ENCODE peak calls at places on chromosome 6, in five cellular contexts. One of them, this sample, is unnamed.

GRCh38 chr6:5173862-5174643 is 86.7 kb downstream of the LYRM4 start:
- DNase-seq in tibial nerve: no peak
- DNase-seq in fibroblast of lung: peak; percentile 23
- DNase-seq in MM.1S: peak; percentile 95
- DNase-seq in PC-9: no peak
- DNase-seq in this sample: no peak

GRCh38 chr6:48085131-48085741 is 25.8 kb downstream of the PTCHD4 start:
- DNase-seq in tibial nerve: no peak
- DNase-seq in fibroblast of lung: no peak
- DNase-seq in MM.1S: no peak
- DNase-seq in PC-9: no peak
- DNase-seq in this sample: no peak

GRCh38 chr6:139129284-139129683 is 5.6 kb upstream of the HECA start:
- DNase-seq in tibial nerve: no peak
- DNase-seq in fibroblast of lung: peak; percentile 79
- DNase-seq in MM.1S: no peak
- DNase-seq in PC-9: no peak
- DNase-seq in this sample: no peak

GRCh38 chr6:166929534-166930189 is 26.7 kb downstream of the RNASET2 start:
- DNase-seq in tibial nerve: no peak
- DNase-seq in fibroblast of lung: no peak
- DNase-seq in MM.1S: no peak
- DNase-seq in PC-9: no peak
- DNase-seq in this sample: no peak

GRCh38 chr6:136782021-136782770 is 10.1 kb downstream of the MAP3K5 start:
- DNase-seq in tibial nerve: no peak
- DNase-seq in fibroblast of lung: peak; percentile 75
- DNase-seq in MM.1S: no peak
- DNase-seq in PC-9: no peak
- DNase-seq in this sample: no peak

GRCh38 chr6:146917979-146918378 is 286.2 kb upstream of the STXBP5 start:
- DNase-seq in tibial nerve: no peak
- DNase-seq in fibroblast of lung: no peak
- DNase-seq in MM.1S: no peak
- DNase-seq in PC-9: no peak
- DNase-seq in this sample: no peak

GRCh38 chr6:100426689-100427338 is 37.9 kb downstream of the SIM1 start:
- DNase-seq in tibial nerve: no peak
- DNase-seq in fibroblast of lung: no peak
- DNase-seq in MM.1S: no peak
- DNase-seq in PC-9: no peak
- DNase-seq in this sample: no peak

GRCh38 chr6:147756000-147756399 is 247.5 kb downstream of the SAMD5 start:
- DNase-seq in tibial nerve: no peak
- DNase-seq in fibroblast of lung: no peak
- DNase-seq in MM.1S: no peak
- DNase-seq in PC-9: no peak
- DNase-seq in this sample: no peak

GRCh38 chr6:110181131-110182027 is 1.2 kb downstream of the CDC40 start:
- DNase-seq in tibial nerve: no peak
- DNase-seq in fibroblast of lung: no peak
- DNase-seq in MM.1S: no peak
- DNase-seq in PC-9: no peak
- DNase-seq in this sample: peak; percentile 6

GRCh38 chr6:170542031-170542719 is 10.9 kb downstream of the PSMB1 start:
- DNase-seq in tibial nerve: no peak
- DNase-seq in fibroblast of lung: peak; percentile 4
- DNase-seq in MM.1S: no peak
- DNase-seq in PC-9: no peak
- DNase-seq in this sample: no peak

GRCh38 chr6:79671605-79672266 is 40.6 kb downstream of the SH3BGRL2 start:
- DNase-seq in tibial nerve: no peak
- DNase-seq in fibroblast of lung: peak; percentile 64
- DNase-seq in MM.1S: no peak
- DNase-seq in PC-9: peak; percentile 73
- DNase-seq in this sample: peak; percentile 59

GRCh38 chr6:109183109-109183508 is 87.8 kb downstream of the CEP57L1 start:
- DNase-seq in tibial nerve: no peak
- DNase-seq in fibroblast of lung: no peak
- DNase-seq in MM.1S: no peak
- DNase-seq in PC-9: no peak
- DNase-seq in this sample: no peak

GRCh38 chr6:144350176-144350575 is 65.0 kb downstream of the UTRN start:
- DNase-seq in tibial nerve: no peak
- DNase-seq in fibroblast of lung: no peak
- DNase-seq in MM.1S: peak; percentile 53
- DNase-seq in PC-9: no peak
- DNase-seq in this sample: no peak

GRCh38 chr6:74057326-74057725 is 361.3 kb downstream of the CD109 start:
- DNase-seq in tibial nerve: no peak
- DNase-seq in fibroblast of lung: peak; percentile 4
- DNase-seq in MM.1S: no peak
- DNase-seq in PC-9: no peak
- DNase-seq in this sample: no peak

GRCh38 chr6:27867941-27868705 is 44.1 kb downstream of the OR2B2 start:
- DNase-seq in tibial nerve: no peak
- DNase-seq in fibroblast of lung: peak; percentile 6
- DNase-seq in MM.1S: no peak
- DNase-seq in PC-9: no peak
- DNase-seq in this sample: no peak

GRCh38 chr6:129131282-129131681 is 248.3 kb downstream of the LAMA2 start:
- DNase-seq in tibial nerve: peak; percentile 74
- DNase-seq in fibroblast of lung: no peak
- DNase-seq in MM.1S: no peak
- DNase-seq in PC-9: no peak
- DNase-seq in this sample: no peak

GRCh38 chr6:117929501-117929900 is 22.4 kb downstream of the SLC35F1 start:
- DNase-seq in tibial nerve: no peak
- DNase-seq in fibroblast of lung: no peak
- DNase-seq in MM.1S: no peak
- DNase-seq in PC-9: no peak
- DNase-seq in this sample: no peak

GRCh38 chr6:5127106-5127687 is 42.1 kb downstream of the PPP1R3G start:
- DNase-seq in tibial nerve: no peak
- DNase-seq in fibroblast of lung: no peak
- DNase-seq in MM.1S: no peak
- DNase-seq in PC-9: no peak
- DNase-seq in this sample: no peak

GRCh38 chr6:1499798-1500197 is 109.9 kb upstream of the FOXC1 start:
- DNase-seq in tibial nerve: no peak
- DNase-seq in fibroblast of lung: no peak
- DNase-seq in MM.1S: no peak
- DNase-seq in PC-9: no peak
- DNase-seq in this sample: no peak

GRCh38 chr6:52577778-52578473 is 1.1 kb upstream of the TRAM2 start:
- DNase-seq in tibial nerve: no peak
- DNase-seq in fibroblast of lung: no peak
- DNase-seq in MM.1S: no peak
- DNase-seq in PC-9: no peak
- DNase-seq in this sample: no peak

GRCh38 chr6:154960299-154960796 is 34.8 kb upstream of the TIAM2 start:
- DNase-seq in tibial nerve: no peak
- DNase-seq in fibroblast of lung: no peak
- DNase-seq in MM.1S: no peak
- DNase-seq in PC-9: no peak
- DNase-seq in this sample: peak; percentile 55

DNA sequence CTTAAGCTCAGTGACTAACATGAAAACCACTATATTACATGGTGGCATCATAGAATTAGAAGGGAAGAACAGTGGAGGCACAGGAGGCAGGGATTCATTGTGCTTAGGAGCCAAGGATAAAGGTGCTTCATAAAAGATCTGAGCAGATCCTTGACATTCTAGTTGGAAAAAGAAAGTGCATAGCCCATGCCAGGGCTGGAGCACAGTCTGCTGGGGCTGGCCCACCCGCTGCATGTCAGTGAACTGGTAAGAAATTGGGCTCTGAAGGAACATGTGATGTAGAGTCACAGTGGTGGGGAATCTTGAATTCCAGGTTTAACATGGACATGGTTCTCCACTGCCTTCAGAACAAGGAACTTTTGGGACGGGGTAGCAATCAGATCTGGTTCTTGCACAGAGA is 20.4 kb downstream of the MYLIP start:
- DNase-seq in tibial nerve: no peak
- DNase-seq in fibroblast of lung: no peak
- DNase-seq in MM.1S: no peak
- DNase-seq in PC-9: no peak
- DNase-seq in this sample: no peak
- H3K36me3 ChIP-seq in tibial nerve: peaks cover 2% of the 10 kb centered on the region
- H3K36me3 ChIP-seq in fibroblast of lung: peaks cover 1% of the 10 kb centered on the region
- H3K36me3 ChIP-seq in MM.1S: peaks cover 16% of the 10 kb centered on the region
- H3K36me3 ChIP-seq in PC-9: peaks cover 30% of the 10 kb centered on the region
- H3K36me3 ChIP-seq in this sample: no peaks in the 10 kb centered on the region

GRCh38 chr6:44868335-44868668 is 459.8 kb upstream of the RUNX2 start:
- DNase-seq in tibial nerve: no peak
- DNase-seq in fibroblast of lung: no peak
- DNase-seq in MM.1S: no peak
- DNase-seq in PC-9: no peak
- DNase-seq in this sample: no peak

GRCh38 chr6:44867561-44868334 is 460.4 kb upstream of the RUNX2 start:
- DNase-seq in tibial nerve: no peak
- DNase-seq in fibroblast of lung: no peak
- DNase-seq in MM.1S: no peak
- DNase-seq in PC-9: no peak
- DNase-seq in this sample: no peak

GRCh38 chr6:44868905-44869304 is 459.2 kb upstream of the RUNX2 start:
- DNase-seq in tibial nerve: no peak
- DNase-seq in fibroblast of lung: no peak
- DNase-seq in MM.1S: no peak
- DNase-seq in PC-9: no peak
- DNase-seq in this sample: no peak

GRCh38 chr6:44869321-44869897 is 458.7 kb upstream of the RUNX2 start:
- DNase-seq in tibial nerve: no peak
- DNase-seq in fibroblast of lung: peak; percentile 14
- DNase-seq in MM.1S: no peak
- DNase-seq in PC-9: no peak
- DNase-seq in this sample: no peak
- H3K27ac ChIP-seq in tibial nerve: no peak overlapping the region
- H3K27ac ChIP-seq in fibroblast of lung: no peak overlapping the region
- H3K27ac ChIP-seq in MM.1S: no peak overlapping the region
- H3K27ac ChIP-seq in PC-9: no peak overlapping the region
- H3K27ac ChIP-seq in this sample: no peak overlapping the region

GRCh38 chr6:42968783-42969182 is 8.2 kb downstream of the GNMT start:
- DNase-seq in tibial nerve: no peak
- DNase-seq in fibroblast of lung: no peak
- DNase-seq in MM.1S: no peak
- DNase-seq in PC-9: no peak
- DNase-seq in this sample: no peak
- H3K36me3 ChIP-seq in tibial nerve: no peaks in the 10 kb centered on the region
- H3K36me3 ChIP-seq in fibroblast of lung: peaks cover 9% of the 10 kb centered on the region
- H3K36me3 ChIP-seq in MM.1S: no peaks in the 10 kb centered on the region
- H3K36me3 ChIP-seq in PC-9: no peaks in the 10 kb centered on the region
- H3K36me3 ChIP-seq in this sample: no peaks in the 10 kb centered on the region

GRCh38 chr6:33694401-33694931 is 17.0 kb downstream of the UQCC2 start:
- DNase-seq in tibial nerve: no peak
- DNase-seq in fibroblast of lung: peak; percentile 62
- DNase-seq in MM.1S: no peak
- DNase-seq in PC-9: no peak
- DNase-seq in this sample: peak; percentile 41
- H3K27ac ChIP-seq in tibial nerve: peak overlapping the region; percentile 68
- H3K27ac ChIP-seq in fibroblast of lung: no peak overlapping the region
- H3K27ac ChIP-seq in MM.1S: no peak overlapping the region
- H3K27ac ChIP-seq in PC-9: peak overlapping the region; percentile 54
- H3K27ac ChIP-seq in this sample: peak overlapping the region; percentile 28

GRCh38 chr6:37381579-37381978 is 27.8 kb downstream of the RNF8 start:
- DNase-seq in tibial nerve: no peak
- DNase-seq in fibroblast of lung: peak; percentile 72
- DNase-seq in MM.1S: peak; percentile 97
- DNase-seq in PC-9: peak; percentile 48
- DNase-seq in this sample: peak; percentile 84
- H3K36me3 ChIP-seq in tibial nerve: no peaks in the 10 kb centered on the region
- H3K36me3 ChIP-seq in fibroblast of lung: peaks cover 1% of the 10 kb centered on the region
- H3K36me3 ChIP-seq in MM.1S: no peaks in the 10 kb centered on the region
- H3K36me3 ChIP-seq in PC-9: peaks cover 4% of the 10 kb centered on the region
- H3K36me3 ChIP-seq in this sample: no peaks in the 10 kb centered on the region

DNA sequence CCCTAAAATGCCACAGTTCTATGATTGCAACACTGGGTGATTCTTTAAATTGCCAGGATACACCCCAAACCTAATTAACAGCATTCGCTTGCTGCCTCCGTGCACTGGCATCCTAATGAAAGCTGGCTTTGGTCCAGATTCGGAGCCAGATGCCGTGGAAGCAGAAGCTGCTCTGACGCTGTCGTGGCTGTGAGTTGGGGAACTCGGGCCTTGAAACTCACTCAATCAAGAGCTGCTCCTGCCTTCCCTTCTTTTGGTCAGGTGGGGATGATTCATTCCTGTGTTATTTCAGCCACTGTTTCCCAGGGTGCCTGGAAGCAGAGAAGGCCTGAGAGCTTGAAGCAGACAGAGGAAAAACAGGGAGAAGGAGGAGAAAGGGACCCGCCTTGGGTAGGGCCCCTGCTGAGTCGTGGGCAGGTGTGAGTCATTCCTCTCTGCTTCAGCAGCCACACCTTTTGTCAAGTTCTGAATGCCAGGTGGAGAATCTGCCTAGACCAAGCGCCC is 36.2 kb upstream of the DSP start:
- DNase-seq in tibial nerve: no peak
- DNase-seq in fibroblast of lung: peak; percentile 92
- DNase-seq in MM.1S: no peak
- DNase-seq in PC-9: peak; percentile 93
- DNase-seq in this sample: peak; percentile 88
- H3K27ac ChIP-seq in tibial nerve: no peak overlapping the region
- H3K27ac ChIP-seq in fibroblast of lung: no peak overlapping the region
- H3K27ac ChIP-seq in MM.1S: no peak overlapping the region
- H3K27ac ChIP-seq in PC-9: peak overlapping the region; percentile 88
- H3K27ac ChIP-seq in this sample: peak overlapping the region; percentile 96

GRCh38 chr6:56552212-56553130 is 90.2 kb downstream of the DST start:
- DNase-seq in tibial nerve: no peak
- DNase-seq in fibroblast of lung: peak; percentile 85
- DNase-seq in MM.1S: no peak
- DNase-seq in PC-9: no peak
- DNase-seq in this sample: no peak

GRCh38 chr6:56550307-56550706 is 92.4 kb downstream of the DST start:
- DNase-seq in tibial nerve: no peak
- DNase-seq in fibroblast of lung: no peak
- DNase-seq in MM.1S: no peak
- DNase-seq in PC-9: no peak
- DNase-seq in this sample: no peak

GRCh38 chr6:56549014-56549413 is 93.7 kb downstream of the DST start:
- DNase-seq in tibial nerve: no peak
- DNase-seq in fibroblast of lung: no peak
- DNase-seq in MM.1S: no peak
- DNase-seq in PC-9: no peak
- DNase-seq in this sample: no peak

GRCh38 chr6:56547687-56548086 is 95.0 kb downstream of the DST start:
- DNase-seq in tibial nerve: no peak
- DNase-seq in fibroblast of lung: no peak
- DNase-seq in MM.1S: no peak
- DNase-seq in PC-9: no peak
- DNase-seq in this sample: no peak

GRCh38 chr6:56551409-56552120 is 91.1 kb downstream of the DST start:
- DNase-seq in tibial nerve: no peak
- DNase-seq in fibroblast of lung: no peak
- DNase-seq in MM.1S: no peak
- DNase-seq in PC-9: no peak
- DNase-seq in this sample: no peak
- H3K36me3 ChIP-seq in tibial nerve: no peaks in the 10 kb centered on the region
- H3K36me3 ChIP-seq in fibroblast of lung: peaks cover 2% of the 10 kb centered on the region
- H3K36me3 ChIP-seq in MM.1S: peaks cover 5% of the 10 kb centered on the region
- H3K36me3 ChIP-seq in PC-9: peaks cover 21% of the 10 kb centered on the region
- H3K36me3 ChIP-seq in this sample: no peaks in the 10 kb centered on the region